ENCODE peak calls at places on chromosome 16, in nine cellular contexts. E is progenitor cell of endocrine pancreas; S is DND-41; U is esophagus squamous epithelium; L is astrocyte of the cerebellum; C is fibroblast of lung; V is hepatocyte; N is CD8-positive, alpha-beta T cell; F is cardiac muscle cell. Z is an unnamed sample.

GRCh38 chr16:27748868-27749546 is 199.1 kb downstream of the KATNIP start:
- DNase-seq in C (peak), N (peak), U (no peak), L (peak), E (no peak), S (no peak), F (peak), V (peak), Z (peak)

GRCh38 chr16:9123871-9124270 is 32.4 kb downstream of the HAPSTR1 start:
- DNase-seq in N (no peak), S (no peak), C (no peak), U (no peak), L (no peak), E (no peak), V (no peak), F (no peak), Z (peak)

GRCh38 chr16:24253192-24253591 is 2.9 kb upstream of the CACNG3 start:
- DNase-seq in L (no peak), F (peak), U (no peak), C (peak), E (peak), V (peak), N (peak), S (peak), Z (no peak)

GRCh38 chr16:35198223-35199199 is 1739.1 kb downstream of the TP53TG3F start:
- DNase-seq in S (no peak), E (no peak), U (no peak), L (no peak), N (no peak), F (no peak), V (no peak), C (no peak), Z (no peak)

GRCh38 chr16:24652209-24652712 is 77.2 kb upstream of the TNRC6A start:
- DNase-seq in E (no peak), V (no peak), U (no peak), C (no peak), N (no peak), F (no peak), L (no peak), S (no peak), Z (no peak)

GRCh38 chr16:68520649-68521086 is 18.4 kb upstream of the ZFP90 start:
- DNase-seq in F (peak), V (peak), C (peak), L (peak), E (peak), U (peak), N (peak), S (peak), Z (peak)

GRCh38 chr16:65336169-65336568 is 214.3 kb upstream of the CDH11 start:
- DNase-seq in E (no peak), C (peak), N (no peak), F (no peak), L (peak), U (no peak), S (no peak), V (no peak), Z (no peak)

GRCh38 chr16:82219298-82219697 is 49.3 kb upstream of the MPHOSPH6 start:
- DNase-seq in L (no peak), V (no peak), F (peak), C (no peak), E (no peak), U (no peak), N (no peak), S (no peak), Z (no peak)

GRCh38 chr16:8867483-8868271 is 1.1 kb downstream of the CARHSP1 start:
- DNase-seq in U (no peak), E (no peak), L (no peak), N (peak), V (peak), S (peak), F (peak), C (no peak), Z (no peak)

GRCh38 chr16:16109453-16110110 is 113.7 kb downstream of the ABCC6 start:
- DNase-seq in S (no peak), N (no peak), U (no peak), V (no peak), L (no peak), E (no peak), F (no peak), C (no peak), Z (no peak)

GRCh38 chr16:67199011-67199807 is at the start of gene ELMO3:
- DNase-seq in F (peak), U (no peak), S (no peak), E (no peak), N (no peak), C (no peak), V (peak), L (no peak), Z (no peak)

GRCh38 chr16:30820952-30821421 is 34.0 kb upstream of the ZNF629 start:
- DNase-seq in F (no peak), S (no peak), L (no peak), N (no peak), C (no peak), V (no peak), U (no peak), E (no peak), Z (no peak)

GRCh38 chr16:67961551-67961957 is 6.9 kb downstream of the SLC12A4 start:
- DNase-seq in L (no peak), S (no peak), C (no peak), E (no peak), F (no peak), N (no peak), V (no peak), U (no peak), Z (no peak)

GRCh38 chr16:31072540-31073072 is 1.4 kb downstream of the ZNF668 start:
- DNase-seq in U (no peak), S (peak), L (no peak), E (no peak), V (peak), N (no peak), C (peak), F (no peak), Z (no peak)

GRCh38 chr16:81399909-81400308 is 44.7 kb upstream of the CMIP start:
- DNase-seq in U (no peak), V (no peak), S (no peak), C (no peak), F (no peak), L (no peak), E (no peak), N (no peak), Z (no peak)

GRCh38 chr16:79929260-79929977 is 328.9 kb upstream of the MAF start:
- DNase-seq in N (no peak), C (peak), E (no peak), F (no peak), L (no peak), S (no peak), V (peak), U (no peak), Z (no peak)

GRCh38 chr16:79821911-79822310 is 221.4 kb upstream of the MAF start:
- DNase-seq in S (no peak), C (no peak), L (no peak), N (no peak), V (no peak), F (no peak), U (no peak), E (no peak), Z (no peak)

GRCh38 chr16:30741461-30741914 is 6.7 kb upstream of the PHKG2 start:
- DNase-seq in E (no peak), S (no peak), V (peak), N (no peak), C (peak), L (peak), F (peak), U (no peak), Z (no peak)

GRCh38 chr16:2095918-2096582 is 39.6 kb downstream of the PKD1 start:
- DNase-seq in V (no peak), N (no peak), S (no peak), F (no peak), E (no peak), U (no peak), L (no peak), C (no peak), Z (no peak)

GRCh38 chr16:47052666-47053640 is 79.5 kb upstream of the DNAJA2 start:
- DNase-seq in F (no peak), N (no peak), U (no peak), V (no peak), S (no peak), C (no peak), E (no peak), L (no peak), Z (no peak)

GRCh38 chr16:52095466-52095865 is 451.5 kb downstream of the TOX3 start:
- DNase-seq in L (no peak), S (no peak), C (no peak), F (no peak), N (no peak), U (no peak), E (no peak), V (no peak), Z (no peak)

GRCh38 chr16:55000595-55000994 is 69.9 kb downstream of the IRX5 start:
- DNase-seq in C (no peak), N (no peak), S (no peak), F (no peak), U (no peak), E (no peak), L (peak), V (peak), Z (no peak)

GRCh38 chr16:52633230-52633629 is 86.3 kb upstream of the TOX3 start:
- DNase-seq in L (no peak), N (no peak), E (no peak), V (no peak), U (no peak), S (no peak), C (no peak), F (no peak), Z (no peak)

GRCh38 chr16:89706446-89707260 is 5.1 kb upstream of the SPATA2L start:
- DNase-seq in U (no peak), S (no peak), F (no peak), N (no peak), V (no peak), C (no peak), E (no peak), L (no peak), Z (no peak)

GRCh38 chr16:53821487-53821886 is 117.5 kb downstream of the FTO start:
- DNase-seq in C (no peak), N (no peak), F (no peak), U (no peak), L (no peak), E (no peak), S (no peak), V (no peak), Z (no peak)

GRCh38 chr16:31138621-31139578 is 3.4 kb upstream of the PRSS8 start:
- DNase-seq in V (peak), N (no peak), S (no peak), L (no peak), F (no peak), C (peak), E (no peak), U (no peak), Z (no peak)

GRCh38 chr16:79703066-79703465 is 102.5 kb upstream of the MAF start:
- DNase-seq in E (no peak), L (no peak), F (no peak), V (no peak), C (peak), U (no peak), S (no peak), N (no peak), Z (no peak)

GRCh38 chr16:4656221-4656620 is 31.6 kb downstream of the MGRN1 start:
- DNase-seq in C (no peak), V (no peak), S (no peak), F (no peak), N (no peak), E (no peak), U (no peak), L (no peak), Z (no peak)

GRCh38 chr16:9827062-9827752 is 355.0 kb downstream of the GRIN2A start:
- DNase-seq in N (no peak), C (no peak), F (no peak), E (no peak), V (no peak), L (no peak), S (no peak), U (no peak), Z (no peak)

GRCh38 chr16:2856061-2856670 is 1.8 kb downstream of the PRSS22 start:
- DNase-seq in N (no peak), L (no peak), S (peak), F (no peak), V (peak), E (no peak), U (no peak), C (no peak), Z (no peak)

GRCh38 chr16:54942353-54942943 is 11.8 kb downstream of the IRX5 start:
- DNase-seq in N (no peak), U (no peak), V (no peak), L (no peak), S (no peak), E (no peak), C (no peak), F (no peak), Z (no peak)

DNA sequence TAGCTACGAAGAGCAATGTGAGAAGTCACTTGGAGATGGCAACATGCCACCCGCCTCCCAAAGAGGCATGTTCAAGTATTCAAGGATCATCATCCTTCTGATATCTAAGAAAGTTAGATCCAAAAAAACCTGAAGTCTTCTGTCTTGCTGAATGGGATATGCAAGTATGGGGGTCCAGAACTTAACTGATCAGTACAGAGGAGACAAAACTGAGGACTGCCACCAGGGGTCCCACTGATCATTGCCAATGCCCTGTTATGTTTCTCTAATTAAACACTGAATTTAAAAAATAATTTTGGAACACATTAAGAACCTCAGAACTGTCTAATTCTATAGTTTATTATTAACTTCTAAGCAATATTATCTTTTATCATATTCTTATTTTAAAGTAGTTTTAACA is 99.7 kb downstream of the CDH8 start:
- DNase-seq in N (no peak), E (no peak), L (no peak), C (no peak), V (no peak), U (no peak), S (no peak), F (peak), Z (no peak)
- TF ChIP-seq CTCF in N (no peak), E (peak), L (peak), C (no peak), V (peak), U (no peak), S (peak), F (no peak), Z (no peak)

GRCh38 chr16:20327444-20328041 is at the start of gene GP2:
- DNase-seq in U (no peak), L (no peak), E (no peak), N (no peak), V (no peak), C (no peak), S (no peak), F (no peak), Z (no peak)
- TF ChIP-seq CTCF in U (no peak), L (no peak), E (peak), N (no peak), V (no peak), C (no peak), S (no peak), F (no peak), Z (no peak)

GRCh38 chr16:6687593-6687992 is 645.1 kb upstream of the RBFOX1 start:
- DNase-seq in N (no peak), S (no peak), L (no peak), E (no peak), C (no peak), F (no peak), V (no peak), U (no peak), Z (no peak)

GRCh38 chr16:6684076-6684673 is 648.5 kb upstream of the RBFOX1 start:
- DNase-seq in N (no peak), E (no peak), C (no peak), L (no peak), V (peak), U (no peak), F (peak), S (peak), Z (no peak)

DNA sequence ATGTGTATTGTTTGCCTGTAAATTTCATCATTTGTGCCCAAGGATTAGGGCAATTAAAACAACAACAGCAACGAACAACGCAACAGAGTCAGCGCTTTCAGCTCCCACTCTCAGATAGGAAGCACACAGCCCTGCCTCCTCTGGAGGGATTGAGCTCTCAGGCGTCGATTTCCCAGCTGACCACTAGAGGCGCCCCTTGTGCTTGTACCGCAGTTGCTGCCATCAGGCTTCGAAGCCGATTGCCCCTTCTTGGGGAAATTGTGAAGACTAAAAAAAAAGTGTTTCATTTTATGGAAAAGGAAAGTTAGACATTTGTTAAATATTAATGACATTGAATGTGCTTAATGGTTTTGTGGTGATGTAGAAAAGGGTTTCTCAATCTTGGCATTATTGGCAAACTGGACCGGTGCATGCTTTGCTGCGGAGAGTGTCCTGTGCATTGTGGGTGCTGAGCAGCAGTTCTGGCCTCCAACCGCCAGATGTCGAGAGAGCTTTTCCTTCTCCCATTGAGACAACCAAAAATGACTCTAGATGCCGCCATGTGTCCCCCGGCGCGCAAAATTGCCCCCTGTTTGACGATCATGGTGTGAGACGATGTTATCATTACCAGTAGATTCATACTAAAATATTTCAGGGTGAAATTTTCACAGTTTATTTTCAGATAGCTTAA is 650.4 kb upstream of the RBFOX1 start:
- DNase-seq in V (peak), U (no peak), C (no peak), L (no peak), N (no peak), E (peak), S (peak), F (peak), Z (no peak)
- TF ChIP-seq CTCF in V (peak), U (peak), C (no peak), L (peak), N (no peak), E (peak), S (peak), F (no peak), Z (peak)

GRCh38 chr16:56851671-56852400 is 13.2 kb upstream of the SLC12A3 start:
- DNase-seq in U (no peak), F (no peak), L (no peak), E (no peak), S (no peak), N (no peak), V (no peak), C (peak), Z (no peak)
- TF ChIP-seq CTCF in U (no peak), F (peak), L (peak), E (peak), S (peak), N (no peak), V (peak), C (peak), Z (peak)

GRCh38 chr16:73217654-73218053 is 169.7 kb upstream of the ZFHX3 start:
- DNase-seq in V (no peak), N (no peak), S (no peak), C (no peak), F (no peak), E (no peak), L (no peak), U (no peak), Z (no peak)
- TF ChIP-seq CTCF in V (peak), N (no peak), S (no peak), C (no peak), F (peak), E (peak), L (no peak), U (no peak), Z (peak)

DNA sequence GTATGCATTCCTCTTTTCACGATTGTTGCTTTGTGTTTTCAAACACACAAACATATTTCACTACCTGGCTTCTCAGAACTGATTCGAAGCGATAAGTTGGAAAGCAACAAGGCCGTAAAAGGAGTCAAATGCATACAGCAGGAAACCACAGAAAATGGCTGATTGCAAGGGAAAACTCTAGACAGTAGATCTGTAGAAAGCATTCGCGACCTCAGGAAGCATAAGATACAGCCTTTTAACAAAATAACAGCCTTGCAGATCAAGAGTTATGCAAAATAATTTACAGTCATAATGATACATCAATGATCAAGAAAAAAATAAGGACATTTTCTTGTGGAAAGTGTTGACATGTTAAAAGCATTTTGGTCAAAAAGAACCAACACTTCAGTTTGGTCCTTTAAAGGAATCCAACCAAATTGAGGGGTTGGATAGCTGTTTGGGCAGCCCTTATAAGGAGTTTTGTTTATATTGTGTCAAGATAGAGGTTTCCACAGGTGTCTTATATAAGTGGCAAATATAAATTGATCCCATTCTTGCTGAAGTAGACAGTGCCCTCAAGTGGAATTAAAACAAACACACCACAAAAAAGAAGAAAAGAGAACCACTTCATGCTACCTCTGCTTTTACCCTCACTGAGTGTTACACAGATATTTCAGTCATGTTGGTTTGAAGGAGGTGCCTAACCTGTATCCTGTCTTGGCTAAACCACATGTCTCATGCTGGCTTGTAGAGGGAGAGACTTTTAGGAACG is 5.5 kb downstream of the CYLD start:
- DNase-seq in F (no peak), N (no peak), U (no peak), E (no peak), V (no peak), C (peak), S (peak), L (no peak), Z (no peak)
- TF ChIP-seq CTCF in F (peak), N (peak), U (peak), E (peak), V (peak), C (no peak), S (peak), L (peak), Z (peak)

GRCh38 chr16:87279094-87279658 is 38.0 kb downstream of the C16orf95 start:
- DNase-seq in V (no peak), C (no peak), S (no peak), N (no peak), U (no peak), L (no peak), F (no peak), E (no peak), Z (no peak)
- TF ChIP-seq CTCF in V (no peak), C (no peak), S (no peak), N (no peak), U (no peak), L (no peak), F (no peak), E (no peak), Z (no peak)